ENCODE peak calls at places on chromosomes 2 and 18, in six cellular contexts. M, X, G, Q, Z and V are unnamed samples.

GRCh38 chr2:222823183-222823915 is 37.5 kb upstream of the ACSL3 start:
- DNase-seq in M (no peak), Q (no peak), G (no peak), X (no peak), Z (no peak), V (no peak)

GRCh38 chr2:173028671-173029070 is 47.0 kb upstream of the MAP3K20 start:
- DNase-seq in Z (no peak), Q (no peak), M (peak; percentile 74), G (no peak), X (no peak), V (no peak)

GRCh38 chr2:185862657-185863398 is 124.2 kb downstream of the FSIP2 start:
- DNase-seq in M (no peak), Z (no peak), X (no peak), G (no peak), Q (no peak), V (no peak)

GRCh38 chr2:199955339-199956061 is at the start of the genes MAIP1 and TYW5:
- DNase-seq in G (peak; percentile 90), X (peak; percentile 74), M (peak; percentile 91), Z (peak; percentile 78), Q (peak; percentile 93), V (peak; percentile 84)

GRCh38 chr2:159202568-159203071 is 83.9 kb downstream of the WDSUB1 start:
- DNase-seq in Z (peak; percentile 69), X (no peak), Q (no peak), G (no peak), M (peak; percentile 92), V (no peak)

GRCh38 chr2:99297990-99298389 is 3.0 kb downstream of the LYG1 start:
- DNase-seq in M (no peak), X (no peak), G (no peak), Z (no peak), Q (peak; percentile 60), V (no peak)

GRCh38 chr18:61400714-61401113 is 67.5 kb downstream of the CDH20 start:
- DNase-seq in M (peak; percentile 66), Z (no peak), X (no peak), Q (no peak), G (no peak), V (no peak)

GRCh38 chr2:164054651-164055050 is 318.8 kb upstream of the FIGN start:
- DNase-seq in G (no peak), Z (no peak), X (no peak), Q (no peak), M (no peak), V (no peak)

DNA sequence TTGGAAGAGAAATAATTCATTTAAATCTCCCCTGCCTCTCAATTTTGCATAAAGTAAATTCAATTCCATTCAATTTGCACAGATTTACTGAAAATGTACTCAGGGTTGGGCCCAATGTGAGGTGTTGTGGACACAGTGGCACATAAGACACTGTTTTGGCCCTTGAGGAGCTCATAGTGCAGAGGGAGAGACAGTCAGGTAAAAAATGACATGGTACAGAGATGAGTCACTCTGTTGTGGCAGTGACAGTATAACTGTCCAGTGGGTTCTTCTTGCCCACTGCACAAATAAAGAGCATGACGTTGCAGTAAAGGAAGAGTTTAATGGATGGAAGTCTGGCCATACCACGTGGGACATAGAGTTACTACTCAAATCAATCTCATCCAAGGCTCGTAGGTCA is 400.3 kb upstream of the TRIB2 start:
- DNase-seq in G (no peak), M (no peak), X (no peak), Q (no peak), Z (no peak), V (no peak)
- H3K4me1 ChIP-seq in G (peaks cover 17% of the 10 kb centered on the region), M (peaks cover 43% of the 10 kb centered on the region), X (no peaks in the 10 kb centered on the region), Q (peaks cover 17% of the 10 kb centered on the region), Z (peaks cover 1% of the 10 kb centered on the region), V (peaks cover 11% of the 10 kb centered on the region)

GRCh38 chr2:239303711-239304532 is 96.9 kb downstream of the HDAC4 start:
- DNase-seq in G (peak; percentile 15), M (no peak), Q (no peak), Z (no peak), X (no peak), V (peak; percentile 9)
- H3K4me1 ChIP-seq in G (peaks cover 55% of the 10 kb centered on the region), M (peaks cover 31% of the 10 kb centered on the region), Q (no peaks in the 10 kb centered on the region), Z (peaks cover 7% of the 10 kb centered on the region), X (peaks cover 33% of the 10 kb centered on the region), V (peaks cover 27% of the 10 kb centered on the region)

DNA sequence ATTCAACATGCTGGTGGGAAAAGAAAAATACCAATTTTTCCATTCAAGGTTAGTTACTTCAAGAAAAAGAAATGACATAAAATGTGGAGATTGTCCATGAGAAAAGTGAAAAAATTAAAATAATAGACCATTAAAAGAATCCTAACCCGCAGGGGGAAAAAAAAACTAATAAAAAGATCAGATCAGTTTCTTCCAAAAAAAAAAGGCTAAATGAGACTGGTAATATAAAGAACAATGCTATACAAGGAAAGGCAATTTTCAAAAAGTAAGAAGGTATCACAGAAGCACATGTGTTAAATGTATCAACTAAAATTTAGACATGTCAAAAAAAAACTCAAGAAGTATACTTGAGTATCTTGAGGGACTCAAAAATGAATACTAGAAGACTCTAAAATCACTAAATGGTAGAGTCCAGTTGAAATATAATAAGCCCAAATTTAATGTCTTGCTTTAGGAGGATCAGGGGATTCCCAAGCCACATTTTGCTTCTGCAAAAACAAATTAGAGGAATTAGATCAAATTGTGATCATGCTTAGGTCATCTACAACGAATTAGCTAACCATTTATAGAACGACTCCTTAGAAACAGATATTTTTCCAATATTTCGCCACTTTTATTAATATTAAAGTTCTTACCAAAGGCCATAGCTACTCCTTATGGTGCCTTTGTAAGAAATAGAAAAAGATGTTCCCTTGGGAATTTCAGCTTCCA is 35.8 kb upstream of the GLS start:
- DNase-seq in Q (no peak), Z (no peak), M (no peak), G (no peak), X (no peak), V (no peak)
- H3K4me1 ChIP-seq in Q (no peaks in the 10 kb centered on the region), Z (no peaks in the 10 kb centered on the region), M (peaks cover 26% of the 10 kb centered on the region), G (no peaks in the 10 kb centered on the region), X (peaks cover 2% of the 10 kb centered on the region), V (no peaks in the 10 kb centered on the region)

DNA sequence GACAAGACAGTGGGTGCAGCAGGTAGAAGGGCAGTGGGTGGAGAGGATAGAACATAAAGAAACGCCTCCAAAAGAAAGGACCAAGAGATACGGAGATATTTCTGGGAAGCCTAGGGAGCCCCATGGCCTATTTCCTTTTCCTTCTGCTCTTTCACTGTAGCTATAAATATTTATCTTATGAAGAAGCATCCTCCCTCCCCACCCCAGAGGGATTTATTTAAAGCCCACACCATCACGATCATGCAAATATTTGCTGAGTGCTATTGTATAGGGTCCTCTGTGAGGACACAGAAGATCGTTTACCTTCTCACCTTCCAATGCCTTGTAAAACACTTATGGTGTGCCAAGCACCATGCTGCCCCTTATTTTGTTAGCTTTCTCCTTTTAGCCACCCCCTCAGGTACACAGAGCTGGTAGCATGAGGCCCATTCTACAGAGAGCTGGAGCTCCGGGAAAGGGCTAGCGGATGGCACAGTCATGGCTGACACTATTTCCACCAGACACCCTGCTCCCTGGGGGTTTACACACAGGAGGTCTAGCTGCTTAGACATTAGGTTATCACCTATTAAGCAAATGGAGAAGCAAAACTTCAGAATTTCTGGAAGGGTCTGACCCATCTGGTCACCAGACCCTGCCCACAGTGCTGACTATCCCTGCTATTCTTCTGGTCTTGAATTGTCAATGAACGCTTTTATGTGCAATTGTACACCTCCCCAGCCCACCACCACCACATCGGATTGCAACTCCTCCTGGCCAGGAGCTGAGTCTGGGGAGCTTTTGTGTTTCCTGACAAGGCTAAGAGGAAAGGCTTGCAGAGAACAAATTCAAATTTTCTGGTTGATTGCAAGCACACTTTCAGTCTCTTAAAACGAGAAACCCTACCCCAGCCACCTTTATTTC is 91.8 kb upstream of the KLF7 start:
- DNase-seq in Z (no peak), M (peak; percentile 17), G (no peak), Q (peak; percentile 92), X (no peak), V (no peak)
- H3K4me1 ChIP-seq in Z (peaks cover 18% of the 10 kb centered on the region), M (peaks cover 64% of the 10 kb centered on the region), G (peaks cover 49% of the 10 kb centered on the region), Q (peaks cover 85% of the 10 kb centered on the region), X (peaks cover 6% of the 10 kb centered on the region), V (peaks cover 69% of the 10 kb centered on the region)

DNA sequence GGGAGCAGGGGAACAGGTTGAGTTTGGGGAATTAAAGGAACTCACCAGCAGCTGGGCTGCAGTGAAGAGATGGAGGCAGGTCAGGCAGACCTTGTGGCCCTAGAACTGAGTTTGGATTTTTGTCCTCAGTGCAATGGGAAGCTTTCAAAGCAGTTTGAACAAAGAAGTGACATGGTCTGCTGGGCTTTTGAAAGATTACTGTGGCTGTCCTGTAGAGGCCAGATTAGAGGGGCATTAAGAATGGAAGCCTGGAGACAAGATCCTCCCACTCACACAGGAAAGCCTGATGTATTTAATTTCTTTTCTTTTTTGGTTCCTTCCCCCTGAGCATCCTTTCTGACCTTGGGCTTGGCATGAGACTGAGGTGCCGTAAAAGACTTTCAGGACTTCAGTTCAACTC is 118.2 kb upstream of the LHCGR start:
- DNase-seq in G (no peak), X (no peak), M (no peak), Z (no peak), Q (no peak), V (no peak)
- H3K4me1 ChIP-seq in G (no peaks in the 10 kb centered on the region), X (peaks cover 2% of the 10 kb centered on the region), M (no peaks in the 10 kb centered on the region), Z (no peaks in the 10 kb centered on the region), Q (no peaks in the 10 kb centered on the region), V (no peaks in the 10 kb centered on the region)

DNA sequence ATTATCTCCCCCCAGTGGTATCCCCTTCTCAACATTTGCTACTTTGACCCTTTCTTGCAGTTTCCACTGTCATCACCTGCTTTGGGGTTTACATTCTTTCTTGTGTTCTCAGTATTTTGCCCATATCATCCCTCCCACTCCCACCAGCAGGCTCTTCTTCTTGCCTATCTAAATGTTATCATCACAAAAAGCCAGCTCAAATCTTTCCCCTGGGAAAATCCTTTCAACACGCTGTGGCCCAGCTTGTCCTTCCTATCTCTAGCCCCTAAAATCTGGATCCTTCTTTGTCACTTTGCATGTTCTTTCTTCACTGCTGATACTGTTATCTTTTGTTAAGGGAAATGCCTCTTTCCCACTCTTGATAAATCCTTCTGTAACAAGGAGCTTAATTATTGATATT is 138.2 kb downstream of the RAD51AP2 start:
- DNase-seq in X (no peak), G (no peak), Q (no peak), M (no peak), Z (no peak), V (no peak)
- H3K4me1 ChIP-seq in X (no peaks in the 10 kb centered on the region), G (no peaks in the 10 kb centered on the region), Q (peaks cover 5% of the 10 kb centered on the region), M (no peaks in the 10 kb centered on the region), Z (no peaks in the 10 kb centered on the region), V (no peaks in the 10 kb centered on the region)

GRCh38 chr2:236576978-236577377 is 7.4 kb downstream of the ACKR3 start:
- DNase-seq in M (no peak), G (no peak), Z (no peak), X (no peak), Q (no peak), V (no peak)
- H3K4me1 ChIP-seq in M (peaks cover 55% of the 10 kb centered on the region), G (peaks cover 11% of the 10 kb centered on the region), Z (peaks cover 4% of the 10 kb centered on the region), X (peaks cover 27% of the 10 kb centered on the region), Q (peaks cover 7% of the 10 kb centered on the region), V (no peaks in the 10 kb centered on the region)